ENCODE peak calls at places on chromosomes 6 and 20, in four cellular contexts. R, X, C and G are unnamed samples.
A peak's percentile ranks its signal among the peaks of the same experiment; 100 is the strongest.

GRCh38 chr6:156857573-156857972 is 80.4 kb downstream of the ARID1B start:
- DNase-seq in C (peak; percentile 55), R (no peak), X (no peak), G (no peak)

GRCh38 chr6:144809120-144809519 is 524.0 kb downstream of the UTRN start:
- DNase-seq in R (no peak), C (peak; percentile 42), X (no peak), G (no peak)

GRCh38 chr6:24926192-24926591 is 9.6 kb downstream of the RIPOR2 start:
- DNase-seq in C (no peak), X (no peak), R (no peak), G (no peak)

GRCh38 chr6:27228963-27229477 is 18.5 kb upstream of the PRSS16 start:
- DNase-seq in R (no peak), X (no peak), C (no peak), G (no peak)

GRCh38 chr20:53276143-53276542 is 304.0 kb downstream of the TSHZ2 start:
- DNase-seq in R (no peak), X (no peak), C (no peak), G (no peak)

GRCh38 chr20:38426498-38426897 is 8.6 kb downstream of the SNHG17 start:
- DNase-seq in R (no peak), X (no peak), C (no peak), G (no peak)

GRCh38 chr6:11322252-11322885 is 89.9 kb upstream of the NEDD9 start:
- DNase-seq in C (no peak), R (no peak), X (no peak), G (no peak)

GRCh38 chr20:24870876-24871275 is 78.2 kb upstream of the CST7 start:
- DNase-seq in X (no peak), C (no peak), R (no peak), G (no peak)

GRCh38 chr20:21289651-21290050 is 13.5 kb upstream of the XRN2 start:
- DNase-seq in X (no peak), R (no peak), C (peak; percentile 13), G (no peak)

GRCh38 chr6:2020909-2021308 is 224.5 kb downstream of the GMDS start:
- DNase-seq in R (no peak), X (no peak), C (peak; percentile 69), G (no peak)

GRCh38 chr6:90314516-90314915 is 17.9 kb upstream of the BACH2 start:
- DNase-seq in R (no peak), X (no peak), C (no peak), G (no peak)

GRCh38 chr20:6053776-6054688 is at the start of gene LRRN4:
- DNase-seq in X (peak; percentile 25), R (peak; percentile 88), C (peak; percentile 51), G (peak; percentile 58)

GRCh38 chr20:32681175-32682084 is 7.7 kb upstream of the C20orf203 start:
- DNase-seq in C (peak; percentile 44), R (peak; percentile 91), X (peak; percentile 78), G (peak; percentile 63)

GRCh38 chr20:7327815-7328214 is 560.3 kb downstream of the BMP2 start:
- DNase-seq in C (no peak), X (no peak), R (no peak), G (no peak)

GRCh38 chr6:22956029-22956715 is 386.8 kb downstream of the HDGFL1 start:
- DNase-seq in R (no peak), X (no peak), C (no peak), G (no peak)

GRCh38 chr6:85580104-85580877 is 13.4 kb downstream of the SNX14 start:
- DNase-seq in C (peak; percentile 19), X (no peak), R (no peak), G (no peak)

GRCh38 chr6:22557007-22557406 is 12.4 kb upstream of the HDGFL1 start:
- DNase-seq in C (no peak), X (no peak), R (no peak), G (no peak)

GRCh38 chr20:50754420-50754819 is 23.0 kb downstream of the PARD6B start:
- DNase-seq in C (no peak), X (no peak), R (no peak), G (no peak)

GRCh38 chr6:43644940-43645612 is at the start of gene RSPH9:
- DNase-seq in R (peak; percentile 98), C (peak; percentile 72), X (peak; percentile 97), G (no peak)

GRCh38 chr20:6575912-6576391 is 191.5 kb upstream of the BMP2 start:
- DNase-seq in R (no peak), X (no peak), C (peak; percentile 80), G (no peak)

GRCh38 chr20:49282584-49283171 is 4.8 kb upstream of the ZNFX1 start:
- DNase-seq in C (no peak), R (peak; percentile 50), X (peak; percentile 70), G (no peak)

GRCh38 chr20:49280463-49281058 is 2.7 kb upstream of the ZNFX1 start:
- DNase-seq in R (no peak), C (no peak), X (no peak), G (no peak)

GRCh38 chr20:49279677-49280462 is 2.0 kb upstream of the ZNFX1 start:
- DNase-seq in C (no peak), X (no peak), R (no peak), G (no peak)

GRCh38 chr20:49281913-49282467 is 4.1 kb upstream of the ZNFX1 start:
- DNase-seq in X (no peak), C (no peak), R (peak; percentile 51), G (no peak)

GRCh38 chr20:49281059-49281912 is 3.4 kb upstream of the ZNFX1 start:
- DNase-seq in X (peak; percentile 89), R (peak; percentile 84), C (peak; percentile 53), G (no peak)
- H3K4me1 ChIP-seq in X (peaks cover 47% of the 10 kb centered on the region), R (no peaks in the 10 kb centered on the region), C (no peaks in the 10 kb centered on the region), G (no peaks in the 10 kb centered on the region)

GRCh38 chr6:13573669-13574110 is 711 bp upstream of the SIRT5 start:
- DNase-seq in X (peak; percentile 50), R (peak; percentile 73), C (peak; percentile 52), G (no peak)
- H3K9ac ChIP-seq in X (peak overlapping the region; percentile 12), R (peak overlapping the region; percentile 71), C (peak overlapping the region; percentile 86), G (peak overlapping the region; percentile 82)

GRCh38 chr20:56157530-56158203 is 90.9 kb upstream of the MC3R start:
- DNase-seq in X (no peak), C (no peak), R (no peak), G (no peak)

GRCh38 chr20:56155625-56156024 is 92.9 kb upstream of the MC3R start:
- DNase-seq in C (no peak), R (no peak), X (no peak), G (no peak)

DNA sequence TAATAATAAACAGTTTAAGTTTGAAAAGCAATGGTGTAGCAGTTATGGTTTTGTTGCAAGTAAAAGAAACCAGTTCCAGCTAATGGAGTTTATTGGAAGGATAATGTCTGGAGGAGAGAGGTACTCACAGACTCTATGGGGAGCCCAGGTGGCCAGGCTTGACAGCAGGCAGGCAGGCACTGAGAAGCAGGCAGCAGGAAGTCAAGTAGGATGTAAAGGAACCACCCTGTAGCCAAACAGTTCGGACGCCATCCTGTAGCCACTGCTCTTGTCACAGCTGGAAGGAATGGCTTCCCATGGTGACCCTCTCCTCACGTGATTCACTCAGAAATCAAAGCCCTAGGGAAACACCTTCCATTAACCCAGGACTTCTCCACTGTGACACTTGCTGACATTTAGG is 96.7 kb upstream of the MC3R start:
- DNase-seq in C (no peak), R (peak; percentile 49), X (no peak), G (no peak)
- H3K9me3 ChIP-seq in C (no peaks in the 10 kb centered on the region), R (peaks cover 95% of the 10 kb centered on the region), X (no peaks in the 10 kb centered on the region), G (no peaks in the 10 kb centered on the region)

DNA sequence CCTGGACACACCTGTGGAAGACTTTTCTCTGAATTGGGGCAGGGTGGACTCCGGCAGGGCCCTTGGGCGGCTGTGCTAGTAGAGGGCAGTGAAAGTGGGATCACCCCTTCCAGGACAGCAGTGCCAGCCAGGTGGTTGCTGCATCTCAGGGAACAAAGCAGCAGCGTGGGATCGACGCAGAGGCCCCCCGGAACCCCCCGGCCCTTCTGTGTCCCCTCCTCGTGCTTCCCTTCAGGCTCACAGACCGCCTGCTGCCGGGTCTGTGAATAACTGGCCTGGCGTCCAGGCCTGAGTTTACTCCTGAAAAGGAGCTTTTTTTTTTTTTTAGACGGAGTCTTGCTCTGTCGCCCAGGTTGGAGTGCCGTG is 8.9 kb upstream of the DNAJC5 start:
- DNase-seq in R (no peak), X (no peak), C (no peak), G (no peak)
- H3K4me1 ChIP-seq in R (no peaks in the 10 kb centered on the region), X (no peaks in the 10 kb centered on the region), C (no peaks in the 10 kb centered on the region), G (peaks cover 8% of the 10 kb centered on the region)